ENCODE peak calls at places on chromosomes 4 and X, in ten cellular contexts. F, Y, I, B, W, X, V, R, T and G are unnamed samples.

GRCh38 chrX:69538321-69538876 is 34.3 kb downstream of the NALF2 start:
- DNase-seq in I (peak), W (peak), V (peak), R (peak), B (peak), T (peak), F (peak), X (peak), Y (peak), G (peak)

GRCh38 chr4:88735554-88735953 is 37.9 kb upstream of the NAP1L5 start:
- DNase-seq in V (no peak), X (peak), I (no peak), R (no peak), W (no peak), T (no peak), B (no peak), Y (no peak), F (no peak), G (no peak)

GRCh38 chrX:153922932-153923857 is 2.9 kb downstream of the ARHGAP4 start:
- DNase-seq in V (no peak), Y (no peak), X (peak), F (peak), T (peak), W (peak), B (no peak), R (no peak), I (no peak), G (no peak)

GRCh38 chr4:189143255-189143654 is 797.4 kb upstream of the FRG1 start:
- DNase-seq in R (no peak), W (no peak), V (no peak), F (no peak), B (no peak), X (no peak), T (peak), Y (no peak), I (no peak), G (no peak)

GRCh38 chr4:3407930-3408792 is 33.6 kb upstream of the HGFAC start:
- DNase-seq in T (no peak), V (no peak), R (no peak), B (no peak), W (no peak), X (no peak), I (no peak), F (no peak), Y (no peak), G (no peak)

GRCh38 chr4:128163177-128164117 is 102.3 kb downstream of the LARP1B start:
- DNase-seq in T (peak), W (peak), Y (no peak), X (peak), V (no peak), B (no peak), F (peak), R (no peak), I (no peak), G (peak)

GRCh38 chr4:142405021-142405991 is 440.8 kb downstream of the INPP4B start:
- DNase-seq in T (peak), V (peak), R (peak), X (peak), F (peak), I (peak), Y (peak), W (peak), B (no peak), G (peak)

GRCh38 chrX:38018734-38019410 is 12.5 kb downstream of the SYTL5 start:
- DNase-seq in V (no peak), W (no peak), R (no peak), X (peak), I (no peak), B (no peak), T (no peak), F (no peak), Y (no peak), G (no peak)

GRCh38 chr4:156656911-156657310 is 314.7 kb downstream of the PDGFC start:
- DNase-seq in Y (no peak), R (no peak), F (no peak), I (no peak), B (no peak), V (no peak), W (no peak), T (no peak), X (peak), G (no peak)

GRCh38 chrX:69503835-69504625 is at the start of gene NALF2:
- DNase-seq in T (peak), F (peak), X (peak), V (no peak), Y (peak), W (peak), R (peak), I (no peak), B (no peak), G (peak)

GRCh38 chr4:4987656-4988055 is 31.6 kb downstream of the CYTL1 start:
- DNase-seq in T (no peak), F (no peak), Y (no peak), X (no peak), V (no peak), R (no peak), B (no peak), W (no peak), I (no peak), G (no peak)

GRCh38 chrX:68698955-68699354 is 51.5 kb downstream of the STARD8 start:
- DNase-seq in R (no peak), W (no peak), T (no peak), B (no peak), V (no peak), Y (no peak), I (no peak), F (no peak), X (no peak), G (no peak)

GRCh38 chrX:112760697-112761096 is 79.9 kb downstream of the AMOT start:
- DNase-seq in W (no peak), Y (no peak), X (peak), I (no peak), T (no peak), B (no peak), R (no peak), V (no peak), F (no peak), G (no peak)